ENCODE peak calls at places on chromosomes 12 and 14, in seven cellular contexts. U is PC-3; R is psoas muscle; Q is effector memory CD4-positive, alpha-beta T cell; K is stomach; E is adrenal gland; Z is fibroblast of lung. H is an unnamed sample.

GRCh38 chr12:162467-163307 is 51.3 kb downstream of the SLC6A12 start:
- DNase-seq in R (no peak), E (no peak), U (no peak), Q (no peak), Z (no peak), K (no peak), H (no peak)

GRCh38 chr12:51075390-51075789 is 8.0 kb downstream of the CSRNP2 start:
- DNase-seq in U (no peak), R (no peak), E (no peak), Z (no peak), Q (no peak), K (no peak), H (no peak)

GRCh38 chr12:11839093-11839641 is 189.7 kb downstream of the ETV6 start:
- DNase-seq in K (no peak), U (peak; percentile 49), Q (no peak), E (no peak), Z (peak; percentile 59), R (no peak), H (no peak)

GRCh38 chr12:114691810-114692557 is 8.0 kb upstream of the TBX3 start:
- DNase-seq in Z (peak; percentile 61), Q (no peak), K (no peak), R (no peak), E (peak; percentile 42), U (peak; percentile 53), H (no peak)

GRCh38 chr12:45966486-45966885 is 23.9 kb downstream of the SCAF11 start:
- DNase-seq in E (no peak), Q (no peak), R (no peak), Z (peak; percentile 49), K (no peak), U (no peak), H (no peak)

GRCh38 chr12:23686095-23686494 is 263.4 kb downstream of the SOX5 start:
- DNase-seq in R (no peak), U (no peak), Q (no peak), Z (peak; percentile 7), K (no peak), E (no peak), H (no peak)

GRCh38 chr14:30243157-30243556 is 315.5 kb upstream of the PRKD1 start:
- DNase-seq in K (no peak), R (no peak), U (peak; percentile 50), E (no peak), Q (no peak), Z (no peak), H (no peak)

GRCh38 chr14:102969060-102969791 is 46.8 kb downstream of the AMN start:
- DNase-seq in Q (no peak), Z (no peak), K (no peak), U (no peak), E (no peak), R (peak; percentile 80), H (no peak)

GRCh38 chr14:95993768-95994592 is 45.2 kb upstream of the C14orf132 start:
- DNase-seq in Q (no peak), R (no peak), K (no peak), E (peak; percentile 42), U (peak; percentile 49), Z (peak; percentile 78), H (peak; percentile 27)

GRCh38 chr14:59309291-59309900 is 120.9 kb downstream of the DAAM1 start:
- DNase-seq in Q (no peak), K (no peak), U (no peak), E (no peak), R (no peak), Z (no peak), H (no peak)
- H3K4me1 ChIP-seq in Q (no peaks in the 10 kb centered on the region), K (peaks cover 5% of the 10 kb centered on the region), U (peaks cover 47% of the 10 kb centered on the region), E (no peaks in the 10 kb centered on the region), R (peaks cover 7% of the 10 kb centered on the region), Z (peaks cover 16% of the 10 kb centered on the region), H (no peaks in the 10 kb centered on the region)

GRCh38 chr12:95214466-95214865 is 2.8 kb downstream of the FGD6 start:
- DNase-seq in Z (no peak), E (no peak), Q (no peak), R (no peak), U (peak; percentile 73), K (no peak), H (no peak)
- H3K4me3 ChIP-seq in Z (no peak overlapping the region), E (no peak overlapping the region), Q (no peak overlapping the region), R (no peak overlapping the region), U (peak overlapping the region; percentile 16), K (no peak overlapping the region), H (no peak overlapping the region)

GRCh38 chr14:68337279-68337678 is 455.6 kb downstream of the ZFP36L1 start:
- DNase-seq in U (no peak), E (no peak), Q (no peak), Z (no peak), R (no peak), K (no peak), H (no peak)
- H3K4me1 ChIP-seq in U (no peaks in the 10 kb centered on the region), E (no peaks in the 10 kb centered on the region), Q (peaks cover 3% of the 10 kb centered on the region), Z (no peaks in the 10 kb centered on the region), R (no peaks in the 10 kb centered on the region), K (peaks cover 8% of the 10 kb centered on the region), H (peaks cover 9% of the 10 kb centered on the region)

GRCh38 chr12:8014836-8015235 is 17.7 kb upstream of the FOXJ2 start:
- DNase-seq in U (no peak), Q (no peak), K (no peak), R (no peak), E (no peak), Z (no peak), H (no peak)

DNA sequence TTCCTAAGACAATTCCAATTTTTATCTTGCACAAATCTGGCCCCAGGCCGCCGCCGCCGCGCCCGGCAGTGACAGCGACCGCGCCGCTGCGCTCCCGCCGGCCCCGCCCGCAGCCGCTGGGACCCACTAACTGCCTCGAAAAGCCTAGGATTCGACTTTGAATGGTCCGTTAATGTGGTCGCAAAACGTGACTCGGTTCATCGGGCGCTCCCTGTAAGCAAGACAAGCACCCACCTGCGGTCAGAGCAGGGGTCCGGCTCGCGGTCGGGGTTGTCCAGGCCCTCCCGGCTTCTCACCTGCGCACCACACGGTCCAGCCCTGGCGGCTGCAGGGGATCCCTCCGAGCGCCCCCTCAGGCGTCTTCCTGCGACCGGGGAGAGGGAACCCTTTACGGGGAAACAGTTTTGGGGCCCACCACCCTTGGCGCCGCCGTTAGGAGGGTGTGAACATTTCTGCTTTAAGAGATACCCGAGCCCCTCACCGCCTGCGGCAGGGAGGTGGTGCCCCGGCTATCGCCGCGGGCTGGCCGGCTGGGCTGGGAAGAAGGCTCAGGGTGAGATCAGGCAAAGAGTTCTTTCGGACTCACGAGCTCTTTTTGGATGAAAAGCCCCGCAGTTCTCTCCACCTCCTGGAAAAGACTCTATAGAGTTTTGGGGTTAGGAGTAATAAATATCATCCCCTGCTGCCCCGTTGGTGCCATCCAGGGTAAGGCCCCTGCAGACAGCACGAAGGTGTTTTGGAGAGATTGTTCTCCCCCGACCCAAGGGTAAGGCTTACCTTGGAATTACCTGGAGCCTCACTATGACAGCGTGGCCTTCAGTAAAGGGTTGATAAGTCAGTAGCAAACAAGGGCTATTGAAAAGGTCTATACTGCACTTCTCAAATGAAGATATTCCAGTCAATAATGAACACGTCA is 13.6 kb upstream of the FOXJ2 start:
- DNase-seq in K (no peak), Z (no peak), U (no peak), R (peak; percentile 81), E (no peak), Q (no peak), H (no peak)
- H3K4me3 ChIP-seq in K (peak overlapping the region; percentile 41), Z (no peak overlapping the region), U (no peak overlapping the region), R (peak overlapping the region; percentile 73), E (no peak overlapping the region), Q (peak overlapping the region; percentile 50), H (no peak overlapping the region)

GRCh38 chr12:4308334-4308960 is 12.6 kb upstream of the TIGAR start:
- DNase-seq in Q (no peak), E (no peak), Z (no peak), U (peak; percentile 52), R (no peak), K (no peak), H (no peak)
- H3K4me1 ChIP-seq in Q (no peaks in the 10 kb centered on the region), E (peaks cover 10% of the 10 kb centered on the region), Z (no peaks in the 10 kb centered on the region), U (peaks cover 7% of the 10 kb centered on the region), R (peaks cover 5% of the 10 kb centered on the region), K (no peaks in the 10 kb centered on the region), H (no peaks in the 10 kb centered on the region)